ENCODE peak calls at places on chromosomes 5 and 9, in five cellular contexts. X, V, S, R and P are unnamed samples. For H3K4me1 and H3K27me3, the result is how much of the 10 kb centered on the place peaks cover.

GRCh38 chr5:83472508-83473343 is 1.2 kb downstream of the VCAN start:
- DNase-seq in V (peak), R (peak), S (no peak), X (peak), P (peak)

GRCh38 chr9:23768861-23769260 is 57.2 kb downstream of the ELAVL2 start:
- DNase-seq in S (no peak), V (no peak), X (no peak), R (no peak), P (no peak)

GRCh38 chr5:65326912-65327311 is 154.8 kb downstream of the ADAMTS6 start:
- DNase-seq in R (no peak), V (no peak), S (no peak), X (no peak), P (no peak)

GRCh38 chr5:171907731-171908343 is 98.6 kb downstream of the FBXW11 start:
- DNase-seq in S (peak), R (no peak), X (no peak), V (peak), P (no peak)

GRCh38 chr5:168162464-168162863 is 129.0 kb upstream of the WWC1 start:
- DNase-seq in S (no peak), R (no peak), V (no peak), X (no peak), P (no peak)

GRCh38 chr5:89534331-89534730 is 651.3 kb upstream of the MEF2C start:
- DNase-seq in S (no peak), R (no peak), X (no peak), V (no peak), P (no peak)

GRCh38 chr5:104635216-104635615 is 1072.6 kb upstream of the NUDT12 start:
- DNase-seq in S (no peak), V (no peak), R (no peak), X (no peak), P (no peak)

GRCh38 chr5:368162-369084 is 46.9 kb downstream of the AHRR start:
- DNase-seq in S (no peak), X (peak), R (peak), V (peak), P (peak)

GRCh38 chr5:179588166-179588565 is 35.3 kb downstream of the HNRNPH1 start:
- DNase-seq in R (no peak), V (no peak), X (no peak), S (no peak), P (peak)

GRCh38 chr5:169875091-169875727 is 105.1 kb downstream of the INSYN2B start:
- DNase-seq in R (no peak), S (no peak), X (peak), V (no peak), P (no peak)

GRCh38 chr5:138543730-138544104 is 681 bp upstream of the ETF1 start:
- DNase-seq in V (no peak), S (no peak), X (no peak), R (peak), P (no peak)

GRCh38 chr5:180401236-180401907 is 48.2 kb upstream of the GFPT2 start:
- DNase-seq in S (no peak), R (no peak), V (no peak), X (no peak), P (no peak)

GRCh38 chr9:22215492-22215891 is 206.4 kb upstream of the CDKN2B start:
- DNase-seq in V (no peak), S (no peak), X (no peak), R (no peak), P (no peak)
- H3K4me1 ChIP-seq in V (under half), S (under half), X (under half), R (under half), P (under half)

DNA sequence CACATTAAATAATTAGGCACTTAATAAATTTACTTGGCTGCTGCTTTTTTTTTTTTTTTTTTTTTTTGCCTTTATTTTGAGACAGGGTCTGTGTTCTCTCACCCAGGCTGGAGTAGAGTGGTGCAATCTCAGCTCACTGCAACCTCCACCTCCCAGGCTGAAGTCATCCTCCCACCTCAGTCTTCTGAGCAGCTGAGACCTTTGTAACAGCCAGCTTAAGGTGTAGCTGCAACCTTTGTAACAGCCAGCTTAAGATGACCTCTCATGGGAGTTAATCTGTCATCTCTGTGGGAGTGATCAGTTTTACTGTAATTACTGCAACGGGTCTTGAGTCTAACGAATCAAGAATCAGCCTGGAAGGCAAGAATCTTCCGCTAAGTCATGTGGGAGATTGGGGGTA is 31.6 kb upstream of the SNX2 start:
- DNase-seq in S (no peak), R (no peak), V (no peak), X (no peak), P (no peak)
- H3K27me3 ChIP-seq in S (under half), R (under half), V (under half), X (under half), P (under half)

DNA sequence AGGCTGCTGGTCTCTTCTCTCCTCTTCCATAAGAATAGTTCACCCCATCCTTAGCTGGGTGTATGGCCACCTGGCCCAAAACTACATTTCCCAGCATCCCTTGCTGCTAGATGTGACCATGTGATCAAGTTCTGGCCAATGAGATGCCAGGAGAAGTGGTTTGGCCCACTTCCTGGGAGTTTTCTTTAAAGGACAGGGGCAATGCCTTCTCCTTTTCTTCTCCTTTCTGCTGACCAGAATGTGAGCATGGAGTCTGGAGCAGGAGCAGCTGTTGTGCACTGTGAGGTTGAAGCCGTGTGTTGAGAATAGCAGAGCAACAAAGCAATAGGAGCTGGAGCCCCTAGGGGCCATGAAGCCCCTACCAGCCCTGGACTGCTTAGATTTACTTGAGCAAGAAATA is 36.8 kb downstream of the C9orf50 start:
- DNase-seq in X (peak), R (no peak), V (peak), S (peak), P (no peak)
- H3K4me1 ChIP-seq in X (under half), R (under half), V (under half), S (under half), P (under half)

DNA sequence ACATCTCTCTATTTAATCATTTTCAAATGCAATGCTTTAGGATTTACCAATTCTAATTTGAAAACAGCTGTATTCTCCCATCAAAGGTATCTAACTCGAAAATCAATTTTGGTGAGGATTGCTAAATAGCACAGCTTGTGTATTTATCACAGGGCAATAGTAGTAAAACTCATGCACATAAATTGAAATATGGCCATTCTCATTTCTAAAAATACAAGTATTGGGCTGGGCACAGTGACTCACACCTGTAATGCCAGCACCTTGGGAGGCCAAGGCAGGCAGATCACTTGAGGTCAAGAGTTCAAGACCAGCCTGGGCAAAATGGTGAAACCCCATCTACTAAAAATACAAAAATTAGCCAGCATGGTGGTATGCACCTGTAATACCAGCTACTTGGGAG is 164.8 kb upstream of the RASA1 start:
- DNase-seq in R (no peak), S (no peak), V (no peak), X (no peak), P (no peak)
- H3K27me3 ChIP-seq in R (under half), S (under half), V (under half), X (under half), P (under half)

GRCh38 chr9:130513094-130513493 is 66.3 kb upstream of the FUBP3 start:
- DNase-seq in R (no peak), S (no peak), V (no peak), X (no peak), P (no peak)
- H3K4me1 ChIP-seq in R (under half), S (under half), V (under half), X (under half), P (under half)

GRCh38 chr9:126676685-126677143 is 63.0 kb downstream of the LMX1B start:
- DNase-seq in R (no peak), X (no peak), V (no peak), S (no peak), P (no peak)
- H3K27me3 ChIP-seq in R (under half), X (under half), V (under half), S (under half), P (under half)

GRCh38 chr5:32312194-32312681 is 501 bp downstream of the MTMR12 start:
- DNase-seq in R (no peak), V (peak), X (peak), S (peak), P (peak)
- H3K4me1 ChIP-seq in R (under half), V (under half), X (under half), S (under half), P (under half)

GRCh38 chr9:136182422-136182790 is 22.5 kb downstream of the LHX3 start:
- DNase-seq in X (no peak), V (no peak), S (no peak), R (no peak), P (no peak)
- H3K27me3 ChIP-seq in X (under half), V (under half), S (under half), R (under half), P (under half)

GRCh38 chr5:149937610-149938009 is 7.0 kb downstream of the PDE6A start:
- DNase-seq in S (no peak), V (no peak), X (no peak), R (no peak), P (no peak)
- H3K4me1 ChIP-seq in S (under half), V (under half), X (under half), R (half or more), P (under half)